ENCODE peak calls at places on chromosomes 1 and 21, in ten cellular contexts. Y, R, T, G, L, S, W, Z, E and U are unnamed samples.

GRCh38 chr1:26785611-26786436 is 1.9 kb upstream of the PIGV start:
- DNase-seq in Y (no peak), S (no peak), T (no peak), G (no peak), L (no peak), W (no peak), R (no peak), E (no peak), Z (no peak), U (peak; percentile 34)

GRCh38 chr21:27572681-27573080 is 605.8 kb upstream of the ADAMTS5 start:
- DNase-seq in W (no peak), L (no peak), Y (no peak), E (no peak), T (no peak), R (no peak), G (no peak), Z (no peak), S (no peak), U (no peak)

GRCh38 chr1:2499986-2500596 is 24.0 kb downstream of the PLCH2 start:
- DNase-seq in R (no peak), G (no peak), W (no peak), S (no peak), L (no peak), E (no peak), Y (no peak), Z (no peak), T (no peak), U (no peak)

GRCh38 chr1:63000508-63000907 is 216.6 kb downstream of the ATG4C start:
- DNase-seq in G (no peak), T (no peak), W (no peak), S (no peak), E (no peak), R (no peak), Z (no peak), Y (no peak), L (no peak), U (peak; percentile 39)

GRCh38 chr1:55155522-55155921 is 59.6 kb downstream of the USP24 start:
- DNase-seq in W (no peak), L (no peak), R (peak; percentile 20), E (no peak), S (peak; percentile 34), Z (no peak), Y (no peak), G (no peak), T (no peak), U (peak; percentile 33)

GRCh38 chr1:165152727-165153126 is 203.8 kb downstream of the LMX1A start:
- DNase-seq in R (no peak), L (no peak), G (no peak), S (no peak), Y (no peak), E (peak; percentile 6), W (no peak), T (peak; percentile 13), Z (no peak), U (no peak)

GRCh38 chr1:200660719-200661118 is 9.0 kb downstream of the DDX59 start:
- DNase-seq in R (no peak), E (no peak), Z (no peak), L (no peak), T (no peak), Y (no peak), G (peak; percentile 75), W (no peak), S (no peak), U (no peak)

GRCh38 chr1:212132040-212132439 is 96.5 kb downstream of the DTL start:
- DNase-seq in L (no peak), Y (no peak), W (no peak), G (no peak), R (no peak), Z (no peak), T (no peak), S (no peak), E (no peak), U (no peak)

GRCh38 chr21:42503711-42504110 is 7.7 kb upstream of the RSPH1 start:
- DNase-seq in Y (no peak), T (no peak), R (no peak), L (no peak), G (no peak), W (no peak), E (no peak), Z (no peak), S (no peak), U (no peak)

GRCh38 chr1:159204791-159205141 is at the start of gene ACKR1:
- DNase-seq in Z (no peak), E (no peak), Y (no peak), L (no peak), S (no peak), R (no peak), T (peak; percentile 47), G (no peak), W (no peak), U (no peak)

GRCh38 chr1:117562581-117563491 is 43.0 kb upstream of the TENT5C start:
- DNase-seq in Z (peak; percentile 24), R (no peak), S (peak; percentile 80), W (no peak), T (no peak), Y (no peak), L (no peak), G (no peak), E (no peak), U (no peak)

GRCh38 chr1:14263671-14264070 is 334.8 kb upstream of the KAZN start:
- DNase-seq in W (no peak), T (no peak), E (no peak), S (no peak), L (no peak), Z (no peak), R (no peak), G (no peak), Y (no peak), U (no peak)

GRCh38 chr1:14263207-14263606 is 335.3 kb upstream of the KAZN start:
- DNase-seq in R (no peak), Z (no peak), T (no peak), E (no peak), S (no peak), G (no peak), Y (no peak), L (no peak), W (no peak), U (no peak)

GRCh38 chr1:14260480-14260879 is 338.0 kb upstream of the KAZN start:
- DNase-seq in E (no peak), L (no peak), Y (no peak), R (no peak), Z (no peak), G (no peak), W (no peak), T (no peak), S (no peak), U (no peak)

GRCh38 chr1:14261395-14261794 is 337.1 kb upstream of the KAZN start:
- DNase-seq in L (no peak), Y (no peak), R (no peak), S (no peak), W (no peak), T (no peak), E (no peak), G (no peak), Z (no peak), U (no peak)

GRCh38 chr1:14262582-14262981 is 335.9 kb upstream of the KAZN start:
- DNase-seq in S (no peak), G (no peak), Y (no peak), R (no peak), E (no peak), Z (no peak), W (no peak), L (no peak), T (no peak), U (no peak)
- TF ChIP-seq EP300 in S (no peak), G (no peak), Y (no peak), R (no peak), E (no peak), Z (no peak), W (no peak), L (no peak), T (no peak), U (no peak)

DNA sequence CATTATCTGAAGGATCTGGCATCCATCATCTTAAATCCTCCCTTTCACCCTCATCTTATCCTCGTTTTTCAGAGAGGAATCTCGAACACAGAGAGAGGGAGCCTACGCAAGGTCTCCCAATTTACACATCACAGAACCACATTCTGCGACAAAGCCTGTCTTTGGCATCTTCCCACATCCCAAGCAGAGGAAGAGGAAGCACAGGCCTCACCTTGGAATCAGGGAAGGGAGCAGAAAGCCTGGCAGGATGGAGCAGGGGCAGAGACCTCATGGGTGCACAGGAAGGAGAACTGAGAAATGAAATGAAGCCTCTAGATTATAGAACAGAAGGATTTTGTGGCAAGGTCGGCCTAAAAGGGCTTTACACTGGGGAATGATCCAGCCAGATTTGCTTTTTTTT is 5.8 kb downstream of the ABCB10 start:
- DNase-seq in G (no peak), R (no peak), T (no peak), L (no peak), E (no peak), S (no peak), Y (no peak), Z (no peak), W (no peak), U (no peak)
- H3K27ac ChIP-seq in G (no peak overlapping the region), R (no peak overlapping the region), T (no peak overlapping the region), L (no peak overlapping the region), E (no peak overlapping the region), S (no peak overlapping the region), Y (no peak overlapping the region), Z (no peak overlapping the region), W (no peak overlapping the region), U (no peak overlapping the region)

GRCh38 chr1:213939888-213940287 is 47.9 kb upstream of the PROX1 start:
- DNase-seq in T (no peak), L (no peak), E (no peak), R (no peak), G (no peak), Z (no peak), Y (no peak), S (no peak), W (no peak), U (no peak)

GRCh38 chr1:213931804-213932203 is 56.0 kb upstream of the PROX1 start:
- DNase-seq in G (no peak), Z (peak; percentile 53), L (no peak), W (no peak), E (no peak), Y (no peak), R (no peak), S (no peak), T (peak; percentile 17), U (no peak)

GRCh38 chr1:213938776-213939175 is 49.0 kb upstream of the PROX1 start:
- DNase-seq in R (no peak), Z (no peak), T (no peak), W (no peak), E (no peak), Y (no peak), G (no peak), S (no peak), L (no peak), U (no peak)

GRCh38 chr1:213936571-213936970 is 51.2 kb upstream of the PROX1 start:
- DNase-seq in E (no peak), Y (no peak), W (no peak), T (no peak), R (no peak), L (no peak), S (no peak), Z (no peak), G (no peak), U (no peak)

GRCh38 chr1:213934642-213935041 is 53.1 kb upstream of the PROX1 start:
- DNase-seq in E (no peak), S (peak; percentile 92), W (no peak), G (no peak), Y (no peak), R (no peak), Z (no peak), L (no peak), T (no peak), U (peak; percentile 62)
- TF ChIP-seq EP300 in E (no peak), S (no peak), W (no peak), G (no peak), Y (no peak), R (no peak), Z (no peak), L (no peak), T (no peak), U (no peak)

GRCh38 chr21:44866780-44867179 is 6.7 kb downstream of the PTTG1IP start:
- DNase-seq in G (no peak), L (no peak), E (peak; percentile 45), T (no peak), Z (no peak), Y (no peak), R (no peak), W (no peak), S (no peak), U (no peak)
- H3K27ac ChIP-seq in G (peak overlapping the region; percentile 98), L (no peak overlapping the region), E (peak overlapping the region; percentile 31), T (peak overlapping the region; percentile 37), Z (no peak overlapping the region), Y (peak overlapping the region; percentile 80), R (no peak overlapping the region), W (no peak overlapping the region), S (peak overlapping the region; percentile 20), U (peak overlapping the region; percentile 98)